ENCODE peak calls at places on chromosomes 3 and 15, in ten cellular contexts. K is Caco-2; N is anterior cingulate cortex; W is dermis microvascular lymphatic vessel endothelial cell; C is mesothelial cell of epicardium; V is T follicular helper cell; G is stimulated activated CD8-positive, alpha-beta memory T cell treated with anti-CD3 and anti-CD28 coated beads, Interleukin-15, amount 100 ng/mL, for 1 hour; Z is foreskin keratinocyte; M is pancreas; B is NCI-H345. L is an unnamed sample.

GRCh38 chr15:28184166-28184565 is 85.1 kb upstream of the OCA2 start:
- DNase-seq in K (no peak), N (no peak), W (no peak), C (no peak), V (no peak), G (no peak), Z (no peak), M (no peak), B (no peak), L (no peak)

GRCh38 chr3:72165337-72165736 is 380.4 kb upstream of the PROK2 start:
- DNase-seq in K (no peak), N (no peak), W (no peak), C (no peak), V (no peak), G (no peak), Z (no peak), M (no peak), B (no peak), L (no peak)

GRCh38 chr3:144394052-144394451 is 422.4 kb downstream of the DIPK2A start:
- DNase-seq in K (no peak), N (no peak), W (no peak), C (no peak), V (no peak), G (no peak), Z (peak; percentile 85), M (no peak), B (no peak), L (no peak)

GRCh38 chr3:177299250-177299649 is 102.0 kb upstream of the TBL1XR1 start:
- DNase-seq in K (no peak), N (no peak), W (no peak), C (no peak), V (no peak), G (no peak), Z (no peak), M (no peak), B (no peak), L (no peak)

GRCh38 chr3:190205739-190206138 is 85.0 kb upstream of the P3H2 start:
- DNase-seq in K (no peak), N (no peak), W (no peak), C (no peak), V (no peak), G (no peak), Z (peak; percentile 89), M (no peak), B (no peak), L (no peak)

GRCh38 chr3:139355502-139355901 is 11.7 kb downstream of the MRPS22 start:
- DNase-seq in K (no peak), N (no peak), W (no peak), C (no peak), V (no peak), G (no peak), Z (no peak), M (no peak), B (no peak), L (no peak)

GRCh38 chr3:177816667-177817208 is 619.5 kb upstream of the TBL1XR1 start:
- DNase-seq in K (peak; percentile 14), N (no peak), W (no peak), C (no peak), V (no peak), G (no peak), Z (peak; percentile 93), M (no peak), B (no peak), L (no peak)

GRCh38 chr3:140505256-140505655 is 172.6 kb upstream of the TRIM42 start:
- DNase-seq in K (no peak), N (no peak), W (no peak), C (no peak), V (no peak), G (no peak), Z (no peak), M (no peak), B (no peak), L (no peak)

GRCh38 chr3:32888739-32889138 is 62.7 kb upstream of the CCR4 start:
- DNase-seq in K (no peak), N (no peak), W (no peak), C (no peak), V (no peak), G (no peak), Z (no peak), M (no peak), B (no peak), L (no peak)

GRCh38 chr3:20958161-20958560 is 772.2 kb upstream of the SGO1 start:
- DNase-seq in K (no peak), N (no peak), W (no peak), C (no peak), V (no peak), G (no peak), Z (no peak), M (no peak), B (no peak), L (no peak)

GRCh38 chr3:164040991-164041390 is 1037.3 kb downstream of the SI start:
- DNase-seq in K (no peak), N (no peak), W (no peak), C (no peak), V (no peak), G (no peak), Z (no peak), M (no peak), B (no peak), L (no peak)

GRCh38 chr3:164048451-164048850 is 1029.8 kb downstream of the SI start:
- DNase-seq in K (no peak), N (no peak), W (no peak), C (no peak), V (no peak), G (no peak), Z (no peak), M (no peak), B (no peak), L (no peak)

GRCh38 chr3:44890852-44891251 is 16.4 kb downstream of the TGM4 start:
- DNase-seq in K (no peak), N (no peak), W (no peak), C (no peak), V (no peak), G (no peak), Z (no peak), M (no peak), B (no peak), L (no peak)

GRCh38 chr15:60093273-60094067 is 89.4 kb downstream of the FOXB1 start:
- DNase-seq in K (peak; percentile 70), N (no peak), W (no peak), C (no peak), V (no peak), G (no peak), Z (no peak), M (no peak), B (no peak), L (peak; percentile 69)

GRCh38 chr3:108183178-108183577 is 39.0 kb downstream of the IFT57 start:
- DNase-seq in K (no peak), N (no peak), W (no peak), C (no peak), V (no peak), G (no peak), Z (no peak), M (no peak), B (no peak), L (no peak)

GRCh38 chr3:100171211-100171700 is 57.0 kb upstream of the FILIP1L start:
- DNase-seq in K (no peak), N (no peak), W (no peak), C (no peak), V (no peak), G (no peak), Z (no peak), M (no peak), B (no peak), L (no peak)

GRCh38 chr3:190747566-190747965 is 114.9 kb downstream of the GMNC start:
- DNase-seq in K (no peak), N (no peak), W (no peak), C (no peak), V (no peak), G (no peak), Z (peak; percentile 8), M (no peak), B (no peak), L (no peak)

GRCh38 chr3:53109822-53110771 is 20.1 kb downstream of the RFT1 start:
- DNase-seq in K (peak; percentile 53), N (no peak), W (no peak), C (no peak), V (peak; percentile 9), G (no peak), Z (peak; percentile 78), M (no peak), B (no peak), L (peak; percentile 45)

GRCh38 chr3:67312205-67312604 is 314.1 kb downstream of the KBTBD8 start:
- DNase-seq in K (no peak), N (no peak), W (no peak), C (no peak), V (no peak), G (no peak), Z (no peak), M (no peak), B (no peak), L (no peak)

GRCh38 chr3:42052132-42052866 is 38.9 kb upstream of the TRAK1 start:
- DNase-seq in K (no peak), N (no peak), W (no peak), C (no peak), V (no peak), G (no peak), Z (no peak), M (no peak), B (no peak), L (no peak)

L was measured in stomach.